ENCODE peak calls at places on chromosomes 1 and 21, in seven cellular contexts. C is fibroblast of lung, H is kidney, N is uterus, Y is BE2C, L is hepatocyte, O is OCI-LY7. I is an unnamed sample. For H3K9me3, the result is how much of the 10 kb centered on the place peaks cover.

GRCh38 chr1:29772584-29772983 is 536.3 kb downstream of the PTPRU start:
- DNase-seq in Y (no peak), L (no peak), O (no peak), C (no peak), N (no peak), H (no peak), I (no peak)

GRCh38 chr1:66446261-66447001 is 87.5 kb upstream of the SGIP1 start:
- DNase-seq in C (peak), N (no peak), H (no peak), Y (peak), O (peak), L (peak), I (no peak)

GRCh38 chr1:54549181-54549924 is 1.3 kb downstream of the ACOT11 start:
- DNase-seq in L (no peak), C (no peak), Y (no peak), N (peak), O (no peak), H (no peak), I (no peak)

GRCh38 chr1:21168444-21168843 is 8.3 kb downstream of the EIF4G3 start:
- DNase-seq in H (no peak), O (no peak), L (no peak), Y (no peak), C (no peak), N (no peak), I (no peak)

GRCh38 chr1:77540501-77541161 is 141.8 kb downstream of the ZZZ3 start:
- DNase-seq in H (no peak), O (no peak), L (no peak), C (peak), Y (no peak), N (no peak), I (no peak)

GRCh38 chr1:172931846-172932245 is 118.9 kb downstream of the TNFSF18 start:
- DNase-seq in N (no peak), H (no peak), O (no peak), L (no peak), C (peak), Y (no peak), I (no peak)

GRCh38 chr1:42439940-42440339 is 15.9 kb downstream of the ZMYND12 start:
- DNase-seq in H (no peak), O (no peak), N (no peak), C (peak), L (no peak), Y (no peak), I (no peak)

GRCh38 chr1:235128453-235129328 is at the start of gene TOMM20:
- DNase-seq in Y (peak), L (peak), H (peak), N (peak), O (peak), C (peak), I (peak)

GRCh38 chr1:97017895-97018294 is 296.3 kb downstream of the PTBP2 start:
- DNase-seq in H (no peak), N (no peak), Y (peak), C (no peak), O (peak), L (peak), I (no peak)

GRCh38 chr1:178645826-178646200 is 79.2 kb upstream of the RALGPS2 start:
- DNase-seq in L (no peak), H (no peak), C (peak), Y (no peak), N (no peak), O (no peak), I (no peak)

GRCh38 chr1:223456747-223457146 is 63.5 kb downstream of the CCDC185 start:
- DNase-seq in C (no peak), L (no peak), Y (no peak), O (no peak), N (no peak), H (no peak), I (no peak)

GRCh38 chr1:8259498-8260290 is 58.2 kb upstream of the SLC45A1 start:
- DNase-seq in O (no peak), C (peak), N (peak), L (peak), Y (no peak), H (peak), I (no peak)

GRCh38 chr1:87592156-87592555 is 263.5 kb downstream of the LMO4 start:
- DNase-seq in L (no peak), C (no peak), N (no peak), O (no peak), Y (no peak), H (no peak), I (no peak)

GRCh38 chr21:44653656-44654575 is 543 bp downstream of the KRTAP12-4 start:
- DNase-seq in O (no peak), C (no peak), H (peak), L (no peak), N (no peak), Y (no peak), I (no peak)

GRCh38 chr1:92698932-92699331 is 86.0 kb downstream of the EVI5 start:
- DNase-seq in Y (no peak), C (no peak), O (no peak), N (no peak), L (no peak), H (no peak), I (no peak)

GRCh38 chr1:59672851-59673574 is 141.7 kb upstream of the HOOK1 start:
- DNase-seq in N (no peak), Y (no peak), O (no peak), H (no peak), L (peak), C (peak), I (no peak)

GRCh38 chr1:227370463-227371254 is 52.4 kb upstream of the CDC42BPA start:
- DNase-seq in Y (no peak), H (no peak), O (no peak), L (no peak), C (peak), N (no peak), I (no peak)

GRCh38 chr1:115833806-115834205 is 7.1 kb downstream of the NHLH2 start:
- DNase-seq in O (no peak), Y (no peak), C (no peak), L (no peak), H (no peak), N (no peak), I (no peak)

GRCh38 chr1:173330149-173330951 is 123.2 kb upstream of the TNFSF4 start:
- DNase-seq in H (no peak), Y (no peak), C (peak), L (no peak), N (no peak), O (peak), I (no peak)

GRCh38 chr1:1005774-1006304 is 5.9 kb upstream of the HES4 start:
- DNase-seq in Y (no peak), L (no peak), N (no peak), H (peak), C (no peak), O (no peak), I (no peak)

GRCh38 chr1:208141793-208142192 is 102.4 kb downstream of the PLXNA2 start:
- DNase-seq in N (peak), Y (no peak), H (peak), O (no peak), L (peak), C (no peak), I (no peak)

GRCh38 chr1:156064615-156065014 is 3.7 kb downstream of the RAB25 start:
- DNase-seq in C (no peak), O (no peak), H (no peak), N (no peak), L (no peak), Y (no peak), I (no peak)

GRCh38 chr21:14607262-14607661 is 61.1 kb upstream of the SAMSN1 start:
- DNase-seq in N (no peak), C (no peak), O (no peak), L (no peak), Y (no peak), H (no peak), I (no peak)

GRCh38 chr1:64073705-64074104 is 129.7 kb upstream of the UBE2U start:
- DNase-seq in Y (peak), O (no peak), C (no peak), L (no peak), H (no peak), N (no peak), I (no peak)

GRCh38 chr1:43622901-43623780 is 26.8 kb upstream of the KDM4A start:
- DNase-seq in O (no peak), H (peak), C (no peak), L (no peak), N (no peak), Y (no peak), I (no peak)

GRCh38 chr1:8987881-8988617 is 38.2 kb downstream of the SLC2A7 start:
- DNase-seq in H (peak), Y (peak), L (peak), C (peak), N (peak), O (peak), I (no peak)

GRCh38 chr1:224251741-224252146 is 68.7 kb downstream of the DEGS1 start:
- DNase-seq in Y (no peak), H (no peak), O (no peak), C (no peak), L (no peak), N (no peak), I (no peak)

GRCh38 chr1:247111636-247112478 is 7.7 kb upstream of the ZNF669 start:
- DNase-seq in N (peak), L (peak), H (peak), Y (peak), C (peak), O (no peak), I (peak)

GRCh38 chr1:248926401-248927182 is 20.6 kb downstream of the PGBD2 start:
- DNase-seq in Y (no peak), H (no peak), C (peak), O (no peak), N (no peak), L (no peak), I (no peak)

GRCh38 chr1:16978589-16979474 is 1.6 kb downstream of the MFAP2 start:
- DNase-seq in H (peak), Y (peak), N (peak), C (peak), O (no peak), L (peak), I (peak)

GRCh38 chr21:32256873-32257620 is 21.8 kb downstream of the MIS18A start:
- DNase-seq in H (peak), N (peak), Y (peak), C (peak), O (no peak), L (peak), I (peak)

GRCh38 chr1:35475356-35475755 is 81.8 kb downstream of the KIAA0319L start:
- DNase-seq in H (no peak), N (no peak), L (no peak), Y (no peak), C (peak), O (no peak), I (no peak)

GRCh38 chr1:112144738-112145426 is 155.4 kb upstream of the KCND3 start:
- DNase-seq in Y (no peak), C (no peak), O (no peak), L (no peak), N (no peak), H (no peak), I (no peak)

GRCh38 chr1:162566870-162567269 is 5.3 kb downstream of the UAP1 start:
- DNase-seq in C (no peak), N (no peak), O (no peak), H (no peak), Y (no peak), L (no peak), I (no peak)

GRCh38 chr1:114725230-114725629 is 8.7 kb upstream of the NRAS start:
- DNase-seq in L (no peak), Y (no peak), H (no peak), C (no peak), O (no peak), N (no peak), I (no peak)

GRCh38 chr1:17239420-17239819 is 9.5 kb upstream of the PADI3 start:
- DNase-seq in N (no peak), H (no peak), O (peak), L (peak), C (peak), Y (peak), I (no peak)

GRCh38 chr1:27392096-27392777 is at the start of gene GPR3:
- DNase-seq in H (peak), N (peak), C (peak), O (peak), Y (peak), L (peak), I (peak)

GRCh38 chr21:33651965-33652680 is 9.8 kb downstream of the ITSN1 start:
- DNase-seq in N (no peak), H (no peak), C (no peak), L (no peak), Y (no peak), O (no peak), I (no peak)

GRCh38 chr1:62782197-62782886 is 1.6 kb upstream of the ATG4C start:
- DNase-seq in L (no peak), C (peak), N (no peak), H (no peak), O (no peak), Y (no peak), I (no peak)

DNA sequence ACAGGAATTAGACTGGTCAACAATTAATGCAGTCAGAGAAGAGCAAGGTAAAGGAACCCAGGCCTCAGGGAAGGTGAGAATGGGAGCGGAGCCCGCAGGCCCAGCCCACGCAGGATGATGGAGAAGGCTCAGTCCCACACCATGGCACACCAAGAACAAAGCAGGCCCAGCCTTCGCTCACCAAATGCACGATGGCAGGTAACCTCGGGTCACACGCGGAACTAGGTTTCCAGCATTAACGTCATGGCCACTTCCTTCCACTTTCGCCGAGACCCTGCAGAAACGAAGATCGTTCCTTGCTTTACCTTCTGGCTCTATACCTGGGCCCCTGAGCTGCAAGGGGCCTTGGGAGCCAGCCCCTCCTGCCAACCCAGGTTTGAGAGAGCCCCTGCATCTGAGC is 240.2 kb upstream of the C1orf174 start:
- DNase-seq in N (no peak), L (no peak), Y (no peak), H (no peak), O (no peak), C (no peak), I (no peak)
- H3K9me3 ChIP-seq in N (under half), L (under half), Y (under half), H (under half), O (under half), C (under half), I (under half)

DNA sequence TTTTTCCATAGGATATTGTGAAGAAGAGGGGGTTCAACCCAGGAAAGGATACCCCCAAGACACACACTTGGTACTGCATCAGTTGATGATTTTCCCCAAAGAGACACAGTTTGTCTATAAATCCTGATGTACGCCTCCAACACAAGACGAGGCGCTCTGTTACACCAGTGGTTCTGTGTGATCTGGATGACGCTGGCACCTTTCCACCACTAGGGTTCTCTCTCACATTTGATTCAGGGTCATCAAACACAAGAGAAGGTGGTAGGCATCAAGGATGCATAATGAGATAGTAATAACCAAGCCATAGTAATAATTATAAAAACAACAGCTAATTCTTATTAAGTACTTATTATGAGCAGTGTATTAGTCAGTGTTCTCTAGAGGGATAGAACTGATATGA is 508.8 kb upstream of the ZP4 start:
- DNase-seq in L (no peak), O (no peak), C (no peak), H (no peak), N (no peak), Y (peak), I (no peak)
- TF ChIP-seq CTCF in L (peak), O (peak), C (no peak), H (peak), N (no peak), Y (peak), I (no peak)

DNA sequence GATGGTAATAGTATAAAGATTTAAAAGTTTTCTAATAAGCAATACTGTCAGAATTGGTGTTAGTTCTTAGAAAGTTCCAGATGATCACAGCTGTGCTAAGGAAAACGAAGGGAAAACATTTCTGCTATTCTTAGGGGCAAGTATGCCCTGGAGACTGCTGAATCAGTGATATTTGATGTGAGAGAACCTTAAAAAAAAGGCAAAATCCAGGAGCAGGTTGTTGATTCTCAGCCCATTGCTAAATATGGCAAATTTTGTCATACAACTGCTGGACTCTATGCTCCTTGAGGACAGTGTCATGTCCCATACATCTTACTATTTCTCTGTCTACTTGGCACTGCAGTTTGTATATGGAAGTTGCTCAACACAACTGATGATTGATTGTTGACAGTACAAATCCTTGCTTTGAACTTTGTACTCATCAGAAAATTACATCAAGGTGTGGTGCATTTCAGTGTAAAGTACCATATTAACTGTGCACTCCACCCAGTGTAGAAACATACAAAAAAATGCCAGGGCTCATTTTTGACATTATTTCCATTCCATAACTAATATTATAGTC is 10.9 kb downstream of the CRCT1 start:
- DNase-seq in Y (no peak), L (no peak), C (no peak), O (no peak), H (no peak), N (no peak), I (no peak)
- H3K9me3 ChIP-seq in Y (under half), L (under half), C (under half), O (under half), H (under half), N (under half), I (under half)

GRCh38 chr1:5857508-5858090 is 134.6 kb downstream of the NPHP4 start:
- DNase-seq in N (no peak), C (no peak), H (no peak), L (no peak), Y (no peak), O (no peak), I (no peak)
- TF ChIP-seq CTCF in N (no peak), C (no peak), H (no peak), L (no peak), Y (no peak), O (no peak), I (no peak)

GRCh38 chr21:36788116-36788515 is 89.2 kb downstream of the SIM2 start:
- DNase-seq in L (peak), Y (no peak), C (no peak), N (no peak), H (peak), O (no peak), I (no peak)

GRCh38 chr21:36780861-36781260 is 81.9 kb downstream of the SIM2 start:
- DNase-seq in Y (no peak), C (no peak), H (no peak), N (no peak), O (no peak), L (no peak), I (no peak)

GRCh38 chr21:36783612-36784383 is 84.9 kb downstream of the SIM2 start:
- DNase-seq in Y (no peak), O (no peak), N (no peak), H (no peak), L (peak), C (peak), I (no peak)

GRCh38 chr21:36784942-36785341 is 86.0 kb downstream of the SIM2 start:
- DNase-seq in L (no peak), N (no peak), Y (no peak), C (no peak), O (no peak), H (no peak), I (no peak)

GRCh38 chr21:36785615-36786014 is 86.7 kb downstream of the SIM2 start:
- DNase-seq in O (no peak), L (no peak), H (no peak), Y (no peak), N (no peak), C (no peak), I (no peak)
- H3K9me3 ChIP-seq in O (under half), L (under half), H (under half), Y (under half), N (under half), C (under half), I (under half)

DNA sequence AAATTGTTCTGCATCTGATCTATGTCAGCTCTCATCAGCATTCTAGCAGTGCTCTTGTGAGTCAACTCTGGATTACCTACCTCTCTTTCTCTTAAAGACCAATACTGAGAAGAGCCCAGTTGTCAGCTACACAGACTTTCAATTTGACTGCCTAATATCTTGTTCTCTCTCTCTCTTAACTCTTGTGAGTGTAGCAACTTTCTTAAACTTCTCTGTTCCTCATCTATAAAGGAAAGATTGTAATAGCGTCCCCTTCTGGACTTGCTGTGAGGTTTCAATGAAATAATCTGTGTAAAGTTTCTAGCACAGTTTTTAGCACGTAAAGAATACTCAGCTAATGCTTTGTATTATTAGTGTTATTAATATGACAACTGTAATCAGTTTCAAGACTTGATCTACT is 499.3 kb upstream of the ADAMTS5 start:
- DNase-seq in L (no peak), C (no peak), O (no peak), N (no peak), H (no peak), Y (no peak), I (no peak)
- TF ChIP-seq CTCF in L (peak), C (no peak), O (no peak), N (no peak), H (no peak), Y (no peak), I (no peak)

GRCh38 chr1:49339043-49339442 is 562.4 kb upstream of the BEND5 start:
- DNase-seq in O (no peak), Y (no peak), L (no peak), H (no peak), N (no peak), C (no peak), I (no peak)

DNA sequence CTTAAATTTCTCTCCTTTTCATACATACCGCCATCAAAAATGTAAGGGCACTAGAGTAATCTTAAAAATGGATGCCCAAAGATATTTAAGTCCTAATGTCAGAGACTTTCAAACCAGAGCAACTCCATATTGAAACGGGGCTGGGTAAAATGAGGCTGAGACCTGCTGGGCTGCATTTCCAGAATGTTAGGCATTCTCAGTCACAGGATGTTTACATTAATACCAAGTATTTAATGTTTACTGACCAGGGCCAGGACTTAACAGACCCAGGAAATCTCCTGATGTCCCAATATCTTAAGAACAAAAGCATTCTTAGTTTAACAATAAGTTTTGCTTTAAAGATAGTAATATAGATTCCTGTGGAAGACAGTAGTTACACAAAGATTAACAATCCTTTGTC is 563.9 kb upstream of the BEND5 start:
- DNase-seq in H (no peak), O (no peak), Y (no peak), N (no peak), C (no peak), L (no peak), I (no peak)
- H3K9me3 ChIP-seq in H (under half), O (under half), Y (under half), N (under half), C (under half), L (under half), I (under half)

GRCh38 chr1:103790172-103790571 is 40.5 kb downstream of the AMY1C start:
- DNase-seq in L (no peak), H (no peak), O (no peak), C (no peak), Y (no peak), N (no peak), I (no peak)

GRCh38 chr1:103783944-103784377 is 34.3 kb downstream of the AMY1C start:
- DNase-seq in L (no peak), O (peak), H (no peak), Y (no peak), C (no peak), N (no peak), I (no peak)

GRCh38 chr1:103788377-103788776 is 38.7 kb downstream of the AMY1C start:
- DNase-seq in O (peak), Y (no peak), L (no peak), N (no peak), C (peak), H (no peak), I (no peak)
- TF ChIP-seq CTCF in O (peak), Y (peak), L (peak), N (no peak), C (no peak), H (no peak), I (no peak)